ENCODE peak calls at places on chromosomes 7 and 10, in four cellular contexts. N, H, P and X are unnamed samples.

GRCh38 chr10:62005281-62005680 is 103.8 kb downstream of the ARID5B start:
- DNase-seq in N (no peak), H (no peak), P (no peak), X (no peak)

GRCh38 chr10:42983595-42983990 is 93.3 kb upstream of the RET start:
- DNase-seq in N (no peak), H (peak), P (no peak), X (no peak)

GRCh38 chr10:44385726-44386438 is 985 bp upstream of the CXCL12 start:
- DNase-seq in N (no peak), H (no peak), P (no peak), X (no peak)

GRCh38 chr7:104967595-104967994 is 46.4 kb upstream of the KMT2E start:
- DNase-seq in N (no peak), H (no peak), P (no peak), X (no peak)

GRCh38 chr7:43454936-43455518 is 127.9 kb upstream of the STK17A start:
- DNase-seq in N (no peak), H (no peak), P (no peak), X (peak)

GRCh38 chr10:132878091-132878729 is 64.2 kb downstream of the CFAP46 start:
- DNase-seq in N (no peak), H (peak), P (no peak), X (no peak)

GRCh38 chr7:69411466-69411865 is 186.8 kb upstream of the AUTS2 start:
- DNase-seq in N (no peak), H (no peak), P (no peak), X (no peak)

GRCh38 chr10:5858811-5859210 is 30.9 kb downstream of the ANKRD16 start:
- DNase-seq in N (no peak), H (no peak), P (no peak), X (no peak)

GRCh38 chr10:111481271-111482073 is 404.6 kb downstream of the ADRA2A start:
- DNase-seq in N (no peak), H (no peak), P (no peak), X (no peak)

GRCh38 chr7:130649004-130649790 is 19.4 kb downstream of the COPG2 start:
- DNase-seq in N (no peak), H (no peak), P (no peak), X (no peak)

GRCh38 chr7:98249106-98249505 is 2.9 kb downstream of the TECPR1 start:
- DNase-seq in N (no peak), H (no peak), P (no peak), X (no peak)

GRCh38 chr7:98251251-98251843 is 685 bp downstream of the TECPR1 start:
- DNase-seq in N (no peak), H (peak), P (peak), X (no peak)

GRCh38 chr7:98251844-98252639 is at the start of gene TECPR1:
- DNase-seq in N (peak), H (peak), P (peak), X (peak)

GRCh38 chr7:98252655-98253054 is 623 bp upstream of the TECPR1 start:
- DNase-seq in N (no peak), H (no peak), P (no peak), X (no peak)

GRCh38 chr7:98250789-98251188 is 1.2 kb downstream of the TECPR1 start:
- DNase-seq in N (no peak), H (no peak), P (no peak), X (no peak)
- TF ChIP-seq CTCF in N (no peak), H (no peak), P (no peak), X (no peak)

DNA sequence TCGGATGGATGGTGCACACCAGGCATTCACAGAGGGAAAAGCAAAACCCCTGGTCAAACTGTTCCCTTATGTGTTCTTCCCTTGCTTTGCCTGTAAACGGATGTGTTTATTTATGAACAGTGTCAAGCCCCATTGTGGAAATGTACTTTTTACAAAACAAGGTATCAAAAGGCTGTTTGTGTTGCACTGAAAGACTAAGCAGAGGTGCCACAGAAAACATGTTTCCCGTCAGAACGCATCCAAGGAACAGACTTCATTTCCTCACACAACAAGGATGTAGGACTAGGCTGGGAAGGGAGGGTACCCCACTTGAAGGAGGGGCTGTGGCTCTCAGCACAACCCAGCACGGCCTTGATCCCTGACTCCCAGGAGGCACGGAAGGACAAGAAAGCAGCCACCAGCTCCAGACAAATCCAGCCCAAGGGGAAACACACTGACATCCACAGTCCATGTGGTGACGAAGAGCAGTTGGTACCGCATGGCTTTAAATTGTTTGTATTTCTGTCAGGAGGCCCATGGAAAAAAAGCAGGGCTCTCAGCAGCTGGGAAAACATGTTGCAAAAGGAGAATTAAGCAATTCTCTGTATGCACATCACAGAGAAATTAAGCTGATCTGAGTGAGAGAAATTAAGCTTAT is 85.6 kb downstream of the RNF216 start:
- DNase-seq in N (no peak), H (no peak), P (no peak), X (no peak)
- H3K4me3 ChIP-seq in N (peak), H (peak), P (peak), X (no peak)

DNA sequence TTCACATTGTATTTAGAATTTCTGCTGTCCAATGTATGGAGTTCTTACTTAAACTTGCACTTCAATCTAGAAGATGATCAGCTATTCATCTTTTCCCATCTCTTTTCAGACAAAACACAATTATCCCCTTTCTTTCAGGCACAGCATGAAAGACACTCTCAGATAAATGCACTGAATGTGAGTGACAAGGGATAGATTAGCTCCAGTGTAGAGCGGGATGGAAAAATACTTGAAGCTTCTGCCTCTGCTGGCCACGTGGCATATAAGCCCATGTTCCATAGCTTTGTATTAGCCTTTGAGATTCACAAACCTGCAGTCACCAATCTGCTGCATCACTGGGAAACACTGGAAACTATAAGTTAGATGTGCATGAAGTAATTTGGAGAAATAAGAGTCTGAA is 162.2 kb upstream of the FAM3C start:
- DNase-seq in N (no peak), H (no peak), P (no peak), X (no peak)
- TF ChIP-seq CTCF in N (no peak), H (no peak), P (no peak), X (no peak)

GRCh38 chr10:101780818-101781654 is 2.2 kb downstream of the NPM3 start:
- DNase-seq in N (peak), H (peak), P (peak), X (no peak)
- H3K4me3 ChIP-seq in N (no peak), H (no peak), P (no peak), X (no peak)

DNA sequence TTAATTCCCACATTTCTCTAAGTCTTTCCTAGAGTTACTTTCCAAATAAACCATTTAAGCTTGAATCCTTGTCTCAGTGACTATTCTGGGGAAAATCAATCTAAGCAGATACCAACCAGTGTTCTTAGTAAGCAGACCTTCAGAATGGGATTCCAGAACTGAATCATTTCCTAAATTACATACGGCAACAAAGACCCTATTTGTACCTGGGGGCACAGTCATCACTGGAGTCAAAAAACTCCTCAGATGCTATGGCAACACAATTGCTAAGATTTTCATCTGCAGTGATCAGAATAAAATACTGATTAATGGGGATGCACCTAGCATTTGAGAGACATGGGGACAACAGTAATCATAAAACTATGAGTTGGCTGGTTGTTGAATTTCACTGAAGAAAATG is 284.7 kb upstream of the HGF start:
- DNase-seq in N (no peak), H (no peak), P (no peak), X (no peak)
- TF ChIP-seq CTCF in N (no peak), H (no peak), P (no peak), X (no peak)

GRCh38 chr7:12685550-12685949 is 1.9 kb upstream of the ARL4A start:
- DNase-seq in N (no peak), H (no peak), P (peak), X (no peak)
- H3K4me3 ChIP-seq in N (peak), H (no peak), P (no peak), X (no peak)

DNA sequence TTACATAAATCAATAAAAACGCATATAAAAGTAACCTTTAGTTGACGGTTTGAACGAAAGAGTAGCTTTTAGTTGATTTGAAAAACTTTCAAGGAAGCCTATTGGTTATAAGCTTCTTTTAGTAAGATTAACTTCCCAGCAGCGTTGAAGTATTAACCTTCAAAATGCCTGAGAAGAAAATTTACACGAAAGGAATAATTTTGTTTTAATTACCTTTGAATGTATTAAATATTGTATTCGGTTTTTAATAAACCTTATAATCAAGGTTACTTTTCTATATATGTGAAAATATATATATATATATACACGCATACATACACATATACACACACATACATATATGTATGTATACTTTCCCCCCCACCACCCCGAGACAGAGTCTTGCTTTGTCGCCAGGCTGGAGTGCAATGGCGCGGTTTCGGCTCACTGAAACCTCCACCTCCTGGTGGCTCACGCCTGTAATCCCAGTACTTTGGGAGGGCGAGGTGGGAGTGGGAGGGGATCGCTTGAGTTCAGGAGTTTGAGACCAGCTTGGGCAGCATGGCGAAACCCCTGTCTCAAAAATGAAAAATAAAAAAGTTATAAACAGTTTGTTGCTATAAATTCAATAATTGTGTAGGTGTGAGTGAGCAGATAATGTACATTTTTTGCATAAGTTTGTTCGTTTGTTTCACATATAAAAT is 57.6 kb upstream of the EZH2 start:
- DNase-seq in N (peak), H (peak), P (peak), X (no peak)
- TF ChIP-seq CTCF in N (peak), H (peak), P (peak), X (peak)

GRCh38 chr10:124151466-124152095 is 58.2 kb upstream of the CHST15 start:
- DNase-seq in N (no peak), H (peak), P (no peak), X (no peak)
- H3K4me3 ChIP-seq in N (no peak), H (no peak), P (no peak), X (no peak)

GRCh38 chr7:87148332-87148955 is 3.8 kb upstream of the DMTF1 start:
- DNase-seq in N (no peak), H (no peak), P (no peak), X (no peak)
- TF ChIP-seq CTCF in N (peak), H (peak), P (peak), X (peak)

GRCh38 chr10:79239275-79239779 is 107.9 kb upstream of the PPIF start:
- DNase-seq in N (peak), H (peak), P (no peak), X (no peak)
- H3K4me3 ChIP-seq in N (no peak), H (no peak), P (no peak), X (no peak)